ENCODE peak calls at places on chromosomes 11 and 22, in four cellular contexts. X is WTC11, S is K562, Z is HepG2. P is an unnamed sample.
A peak's percentile ranks its signal among the peaks of the same experiment; 100 is the strongest.

GRCh38 chr11:34259087-34259486 is 98.7 kb downstream of the ABTB2 start:
- DNase-seq in X (no peak), Z (no peak), S (no peak), P (no peak)

GRCh38 chr11:55172734-55173415 is 89.1 kb upstream of the TRIM48 start:
- DNase-seq in Z (no peak), X (no peak), S (no peak), P (no peak)

GRCh38 chr11:108672113-108672512 is 7.2 kb downstream of the DDX10 start:
- DNase-seq in S (peak; percentile 19), Z (no peak), X (no peak), P (no peak)

GRCh38 chr11:116876656-116877055 is 39.2 kb upstream of the APOA1 start:
- DNase-seq in S (no peak), Z (no peak), X (no peak), P (no peak)

GRCh38 chr11:1557904-1558831 is 13.9 kb downstream of the DUSP8 start:
- DNase-seq in Z (no peak), S (no peak), X (no peak), P (no peak)

GRCh38 chr11:111336582-111337256 is 38.4 kb downstream of the POU2AF3 start:
- DNase-seq in Z (peak; percentile 45), X (no peak), S (no peak), P (no peak)

GRCh38 chr11:95100856-95101507 is 11.3 kb downstream of the ENDOD1 start:
- DNase-seq in S (no peak), X (no peak), Z (no peak), P (no peak)

GRCh38 chr11:60934091-60934789 is 10.0 kb downstream of the TMEM132A start:
- DNase-seq in X (no peak), S (no peak), Z (no peak), P (no peak)

GRCh38 chr11:48106166-48106565 is 110.4 kb upstream of the OR4B1 start:
- DNase-seq in S (no peak), X (no peak), Z (no peak), P (no peak)

GRCh38 chr11:134333312-134333711 is 1.5 kb downstream of the GLB1L2 start:
- DNase-seq in Z (no peak), X (no peak), S (no peak), P (no peak)

GRCh38 chr22:24383061-24383460 is 44.3 kb upstream of the ADORA2A start:
- DNase-seq in S (no peak), Z (no peak), X (no peak), P (no peak)

GRCh38 chr22:20036535-20037392 is 15.9 kb downstream of the TANGO2 start:
- DNase-seq in Z (no peak), S (no peak), X (no peak), P (no peak)

GRCh38 chr11:91978747-91979146 is 245.9 kb upstream of the FAT3 start:
- DNase-seq in Z (no peak), X (no peak), S (no peak), P (no peak)

GRCh38 chr22:45064313-45065268 is 54.8 kb upstream of the PHF21B start:
- DNase-seq in X (no peak), S (peak; percentile 12), Z (no peak), P (no peak)
- TF ChIP-seq ELF4 in X (no peak), S (no peak), Z (no peak), P (no peak)

GRCh38 chr11:9916480-9916879 is 252.6 kb downstream of the SWAP70 start:
- DNase-seq in Z (no peak), X (no peak), S (no peak), P (no peak)
- TF ChIP-seq ELF4 in Z (no peak), X (no peak), S (no peak), P (no peak)

DNA sequence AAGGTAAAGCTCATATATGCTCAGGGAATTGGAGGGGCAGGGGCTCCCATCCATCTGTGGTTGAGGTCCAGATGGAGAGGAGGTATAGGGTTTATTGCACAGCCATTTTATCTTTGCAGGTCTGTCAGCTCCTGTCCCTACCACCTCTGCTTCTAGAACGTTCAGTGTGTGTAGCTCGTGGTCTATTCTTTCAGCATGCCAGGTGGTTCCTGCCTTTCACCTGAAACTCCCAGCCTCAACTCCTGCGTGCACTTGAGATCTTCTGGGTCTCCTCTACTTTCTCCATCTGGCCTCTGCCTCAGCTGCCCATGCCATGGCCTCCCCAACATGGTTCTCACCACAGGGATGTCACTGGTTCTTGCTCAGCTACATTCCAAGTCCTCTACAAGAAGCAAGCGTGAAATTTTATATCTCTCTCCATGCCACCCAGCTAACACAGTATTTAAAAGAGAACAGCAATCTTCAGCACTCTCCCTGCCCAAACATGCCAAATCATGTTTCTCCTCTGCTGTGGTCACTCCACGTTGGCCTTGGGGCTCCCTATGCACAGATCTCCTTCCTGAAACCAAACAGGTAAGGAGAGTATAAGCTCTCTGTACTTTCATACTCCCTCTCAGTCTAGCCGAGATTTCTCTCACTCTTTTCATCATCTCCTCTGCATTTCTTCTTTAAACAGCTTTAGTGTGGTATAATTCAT is 157.8 kb upstream of the TRPC6 start:
- DNase-seq in S (no peak), X (no peak), Z (no peak), P (no peak)
- TF ChIP-seq ELF4 in S (no peak), X (no peak), Z (no peak), P (no peak)

GRCh38 chr11:10514713-10515112 is 26.3 kb downstream of the RNF141 start:
- DNase-seq in Z (no peak), S (no peak), X (no peak), P (no peak)
- TF ChIP-seq ELF4 in Z (no peak), S (no peak), X (no peak), P (no peak)

DNA sequence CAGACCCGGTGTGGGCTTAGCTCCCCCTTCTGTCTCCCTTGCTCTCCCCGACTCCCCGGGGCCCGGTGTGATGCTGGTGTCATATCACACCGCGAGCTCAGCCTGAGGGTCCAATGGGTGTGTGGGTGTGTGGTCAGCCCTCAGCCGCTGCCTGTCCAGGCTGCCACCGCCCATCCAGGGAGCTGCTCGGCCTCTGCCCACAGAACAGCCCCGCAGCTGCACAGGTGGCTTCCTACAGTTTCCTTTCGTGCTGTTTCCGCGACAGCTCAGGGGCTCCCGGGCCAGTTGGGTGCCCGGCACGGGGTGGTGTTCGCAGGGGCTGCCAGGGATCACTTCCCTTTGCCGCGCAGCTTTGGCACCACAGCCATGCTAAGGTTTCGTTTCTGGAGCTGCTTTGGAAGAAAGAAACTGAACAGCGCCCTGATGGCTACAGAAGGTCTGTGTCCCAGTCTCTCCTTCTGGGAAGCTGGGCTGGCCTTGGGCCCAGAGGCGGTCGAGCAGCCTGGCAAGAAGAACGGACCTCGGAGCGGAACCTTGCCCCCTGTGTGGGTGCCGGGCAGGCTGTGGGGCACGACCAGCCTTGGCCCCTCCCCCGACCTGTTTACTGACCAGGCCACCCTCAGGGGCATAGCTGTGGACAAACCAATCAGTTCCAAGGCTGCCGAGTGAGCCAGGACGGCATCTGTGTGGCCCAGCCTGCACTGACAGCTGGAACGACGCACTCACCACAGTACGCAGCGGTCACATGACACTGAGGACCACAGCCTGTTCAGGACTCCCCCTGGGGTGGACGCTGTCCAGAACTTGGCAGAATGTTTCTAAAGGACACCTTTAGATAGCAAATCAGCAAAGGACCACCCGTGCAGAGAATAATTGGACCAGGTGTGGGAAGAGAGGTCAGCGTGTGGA is 7.0 kb downstream of the PIM3 start:
- DNase-seq in S (no peak), Z (peak; percentile 70), X (no peak), P (no peak)
- TF ChIP-seq ELF4 in S (no peak), Z (no peak), X (no peak), P (no peak)

GRCh38 chr11:71453021-71453910 is at the start of gene NADSYN1:
- DNase-seq in X (peak; percentile 98), S (peak; percentile 97), Z (peak; percentile 89), P (peak; percentile 98)
- TF ChIP-seq ELF4 in X (no peak), S (peak; percentile 16), Z (peak; percentile 60), P (no peak)

GRCh38 chr11:12675951-12676711 is 1.9 kb downstream of the TEAD1 start:
- DNase-seq in S (no peak), X (no peak), Z (no peak), P (no peak)
- TF ChIP-seq ELF4 in S (no peak), X (no peak), Z (no peak), P (no peak)